ENCODE peak calls at places on chromosomes 7 and 10, in eight cellular contexts. R is dorsolateral prefrontal cortex, B is upper lobe of left lung, Y is tibial nerve, M is astrocyte, W is mucosa of descending colon, A is transverse colon, N is spleen. T is an unnamed sample.

GRCh38 chr7:133571066-133571465 is 318.2 kb downstream of the EXOC4 start:
- DNase-seq in B (no peak), W (no peak), A (no peak), N (no peak), M (no peak), R (no peak), Y (no peak), T (no peak)

GRCh38 chr10:4058514-4059029 is 273.6 kb upstream of the KLF6 start:
- DNase-seq in W (no peak), N (no peak), B (no peak), A (no peak), Y (no peak), R (no peak), M (no peak), T (no peak)

GRCh38 chr10:12826800-12827372 is 174.6 kb downstream of the CCDC3 start:
- DNase-seq in N (peak; percentile 47), A (no peak), R (no peak), Y (no peak), M (no peak), W (no peak), B (no peak), T (no peak)

GRCh38 chr10:58638406-58638805 is 125.7 kb downstream of the BICC1 start:
- DNase-seq in A (no peak), W (no peak), R (no peak), B (no peak), N (no peak), M (peak; percentile 80), Y (no peak), T (peak; percentile 40)

GRCh38 chr10:810351-810846 is 120.9 kb upstream of the DIP2C start:
- DNase-seq in N (no peak), A (no peak), R (no peak), M (no peak), Y (no peak), B (no peak), W (no peak), T (peak; percentile 49)

GRCh38 chr10:59448616-59449015 is 86.3 kb upstream of the FAM13C start:
- DNase-seq in Y (no peak), B (no peak), A (no peak), W (no peak), R (no peak), M (no peak), N (no peak), T (no peak)

GRCh38 chr10:98339790-98340189 is 71.8 kb upstream of the LOXL4 start:
- DNase-seq in W (no peak), B (no peak), Y (no peak), N (no peak), M (no peak), A (peak; percentile 39), R (no peak), T (no peak)

GRCh38 chr7:80225361-80225760 is 90.7 kb downstream of the GNAI1 start:
- DNase-seq in B (no peak), R (no peak), M (peak; percentile 34), W (no peak), Y (no peak), A (no peak), N (no peak), T (no peak)

GRCh38 chr7:74364061-74364460 is 74.9 kb downstream of the CLIP2 start:
- DNase-seq in Y (no peak), A (no peak), M (no peak), R (no peak), B (no peak), W (no peak), N (no peak), T (no peak)

GRCh38 chr7:18788026-18788425 is 292.5 kb downstream of the HDAC9 start:
- DNase-seq in B (no peak), A (no peak), W (no peak), M (no peak), R (no peak), Y (no peak), N (no peak), T (peak; percentile 31)

GRCh38 chr7:152872061-152872744 is 112.7 kb downstream of the ACTR3B start:
- DNase-seq in R (no peak), W (no peak), N (no peak), M (no peak), B (no peak), A (no peak), Y (no peak), T (no peak)

GRCh38 chr10:131077031-131077430 is 234.5 kb downstream of the TCERG1L start:
- DNase-seq in A (no peak), Y (no peak), N (no peak), B (no peak), M (no peak), W (no peak), R (no peak), T (no peak)

GRCh38 chr10:126331101-126331500 is 57.2 kb downstream of the ADAM12 start:
- DNase-seq in B (no peak), M (peak; percentile 91), W (no peak), N (no peak), A (no peak), Y (no peak), R (no peak), T (peak; percentile 35)

DNA sequence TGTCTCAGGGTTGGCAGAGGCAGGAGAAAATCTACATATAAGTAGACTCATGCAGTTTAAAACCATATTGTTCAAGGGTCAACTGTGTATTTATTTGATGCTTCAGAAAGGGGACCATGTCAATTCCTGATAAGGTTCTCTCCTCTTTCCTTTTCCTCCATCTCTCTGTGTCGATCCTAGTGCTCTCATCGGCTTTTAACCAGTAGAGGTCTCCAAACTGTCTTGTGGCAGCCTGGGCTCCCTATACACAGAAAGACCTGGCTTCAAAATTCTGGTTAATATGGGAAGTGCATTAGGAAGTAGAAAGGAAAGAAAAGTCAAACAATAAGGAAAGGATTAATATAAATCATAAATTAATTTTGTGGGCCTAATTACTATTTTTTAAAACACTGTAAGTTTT is 304.4 kb upstream of the C7orf33 start:
- DNase-seq in Y (no peak), W (no peak), B (no peak), M (no peak), A (no peak), N (no peak), R (no peak), T (peak; percentile 15)
- TF ChIP-seq CTCF in Y (no peak), W (no peak), B (no peak), M (peak; percentile 33), A (peak; percentile 26), N (no peak), R (peak; percentile 53), T (peak; percentile 33)

GRCh38 chr7:36790280-36790679 is 66.0 kb upstream of the AOAH start:
- DNase-seq in A (no peak), M (no peak), R (no peak), B (no peak), W (no peak), Y (no peak), N (no peak), T (peak; percentile 12)

GRCh38 chr7:36788814-36789470 is 64.6 kb upstream of the AOAH start:
- DNase-seq in W (no peak), A (no peak), M (no peak), B (no peak), N (no peak), Y (no peak), R (no peak), T (no peak)

GRCh38 chr7:36781011-36781738 is 56.9 kb upstream of the AOAH start:
- DNase-seq in R (no peak), M (no peak), W (no peak), B (no peak), Y (no peak), N (no peak), A (no peak), T (no peak)

GRCh38 chr7:36787933-36788378 is 63.7 kb upstream of the AOAH start:
- DNase-seq in Y (no peak), B (no peak), A (no peak), R (no peak), M (no peak), N (no peak), W (no peak), T (no peak)

DNA sequence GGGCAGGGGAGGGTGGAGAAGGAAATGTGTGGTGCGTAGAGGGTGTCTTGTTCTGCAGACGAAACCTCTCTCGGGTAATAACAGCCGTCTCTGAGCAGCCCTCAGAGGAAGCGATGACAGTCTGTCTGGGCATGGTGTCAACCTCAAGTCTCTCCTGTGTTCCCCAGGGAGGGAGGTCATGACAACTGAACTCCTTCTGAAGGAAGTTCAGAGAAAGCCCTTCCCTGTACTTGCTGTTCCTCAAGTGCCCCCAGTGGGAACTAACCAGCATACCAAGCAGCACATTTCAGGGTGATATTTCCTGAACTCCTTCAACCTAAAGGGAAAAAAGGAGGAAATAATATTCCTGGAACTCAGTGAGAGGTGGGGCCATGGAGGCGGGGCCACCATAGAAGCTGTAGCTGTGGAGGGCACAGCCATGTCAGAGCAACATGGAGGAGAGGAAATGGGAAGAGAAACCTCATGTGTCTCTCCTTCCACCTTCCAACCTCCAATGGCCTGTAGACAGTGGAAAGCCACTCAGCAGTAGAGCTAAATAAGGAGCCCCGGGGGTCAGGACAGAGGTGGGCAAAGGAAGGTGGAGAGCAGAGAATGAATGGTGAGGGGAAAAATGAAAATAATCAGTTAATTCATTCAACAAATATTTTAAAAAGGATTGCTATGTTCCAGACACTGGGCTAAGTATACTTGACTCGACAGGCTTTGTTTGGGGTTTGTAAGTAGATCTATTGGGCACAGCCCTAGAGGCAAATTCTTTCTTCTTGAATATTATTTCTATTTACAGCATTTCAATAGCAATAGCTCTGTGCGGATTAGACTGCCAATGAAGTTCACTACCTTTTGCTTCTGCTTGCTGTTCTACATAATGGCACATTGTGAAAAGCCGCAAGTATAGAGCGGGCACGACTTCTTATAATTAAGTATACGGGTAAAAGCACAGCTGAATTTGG is 61.0 kb upstream of the AOAH start:
- DNase-seq in B (no peak), A (peak; percentile 65), W (peak; percentile 40), Y (no peak), N (peak; percentile 84), R (no peak), M (no peak), T (peak; percentile 6)
- H3K4me3 ChIP-seq in B (no peak overlapping the region), A (no peak overlapping the region), W (no peak overlapping the region), Y (no peak overlapping the region), N (no peak overlapping the region), R (no peak overlapping the region), M (no peak overlapping the region), T (no peak overlapping the region)

GRCh38 chr7:4931932-4932331 is 27.1 kb downstream of the MMD2 start:
- DNase-seq in R (peak; percentile 89), N (no peak), B (no peak), Y (peak; percentile 42), W (peak; percentile 33), A (peak; percentile 14), M (no peak), T (no peak)
- TF ChIP-seq CTCF in R (no peak), N (no peak), B (no peak), Y (no peak), W (no peak), A (no peak), M (no peak), T (no peak)

GRCh38 chr10:115094605-115095004 is 1.4 kb downstream of the ATRNL1 start:
- DNase-seq in A (no peak), Y (no peak), W (no peak), N (no peak), B (no peak), R (no peak), M (no peak), T (no peak)

GRCh38 chr10:115092555-115093285 is 445 bp upstream of the ATRNL1 start:
- DNase-seq in M (peak; percentile 18), B (peak; percentile 69), R (peak; percentile 39), W (no peak), Y (no peak), A (peak; percentile 14), N (peak; percentile 75), T (peak; percentile 65)

GRCh38 chr10:115092258-115092554 is 959 bp upstream of the ATRNL1 start:
- DNase-seq in B (no peak), M (no peak), Y (no peak), W (no peak), R (no peak), N (no peak), A (no peak), T (peak; percentile 34)

GRCh38 chr10:115093286-115093775 is at the start of gene ATRNL1:
- DNase-seq in N (peak; percentile 79), M (no peak), B (peak; percentile 88), R (no peak), Y (no peak), W (peak; percentile 31), A (peak; percentile 8), T (no peak)

GRCh38 chr10:115093776-115094361 is 704 bp downstream of the ATRNL1 start:
- DNase-seq in W (peak; percentile 34), B (peak; percentile 73), A (peak; percentile 13), R (no peak), Y (no peak), N (peak; percentile 77), M (no peak), T (peak; percentile 16)
- H3K4me3 ChIP-seq in W (no peak overlapping the region), B (no peak overlapping the region), A (peak overlapping the region; percentile 67), R (peak overlapping the region; percentile 61), Y (peak overlapping the region; percentile 69), N (peak overlapping the region; percentile 65), M (peak overlapping the region; percentile 65), T (peak overlapping the region; percentile 66)